ENCODE peak calls at places on chromosomes 5 and 9, in six cellular contexts. M, Q, Y, J, D and T are unnamed samples.

GRCh38 chr9:116372081-116372673 is 218.6 kb downstream of the PAPPA start:
- DNase-seq in M (no peak), Q (peak; percentile 74), Y (no peak), J (peak; percentile 37), D (peak; percentile 46), T (no peak)

GRCh38 chr5:107669543-107670027 is 1.2 kb downstream of the EFNA5 start:
- DNase-seq in M (peak; percentile 53), Q (peak; percentile 42), Y (peak; percentile 9), J (peak; percentile 57), D (no peak), T (no peak)

GRCh38 chr9:127280880-127281660 is 16.5 kb downstream of the GARNL3 start:
- DNase-seq in M (no peak), Q (no peak), Y (no peak), J (no peak), D (no peak), T (no peak)

GRCh38 chr5:169581580-169582227 is 1.9 kb upstream of the SPDL1 start:
- DNase-seq in M (peak; percentile 64), Q (peak; percentile 81), Y (peak; percentile 43), J (peak; percentile 77), D (peak; percentile 77), T (no peak)

GRCh38 chr9:134690946-134691694 is 49.5 kb downstream of the COL5A1 start:
- DNase-seq in M (no peak), Q (no peak), Y (no peak), J (no peak), D (peak; percentile 70), T (peak; percentile 59)

GRCh38 chr9:131818089-131818488 is 78.2 kb upstream of the RAPGEF1 start:
- DNase-seq in M (no peak), Q (no peak), Y (no peak), J (no peak), D (no peak), T (no peak)

GRCh38 chr5:8410618-8411017 is 541.7 kb downstream of the MTRR start:
- DNase-seq in M (no peak), Q (no peak), Y (no peak), J (no peak), D (no peak), T (no peak)

GRCh38 chr9:81377921-81378320 is 311.4 kb downstream of the TLE1 start:
- DNase-seq in M (no peak), Q (peak; percentile 86), Y (no peak), J (no peak), D (no peak), T (no peak)

GRCh38 chr5:173671121-173671949 is 54.9 kb upstream of the BOD1 start:
- DNase-seq in M (no peak), Q (peak; percentile 49), Y (no peak), J (peak; percentile 54), D (peak; percentile 26), T (no peak)

GRCh38 chr9:85425153-85425611 is 316.6 kb downstream of the AGTPBP1 start:
- DNase-seq in M (peak; percentile 84), Q (peak; percentile 35), Y (peak; percentile 69), J (peak; percentile 57), D (peak; percentile 40), T (no peak)

GRCh38 chr9:72809586-72809985 is 143.3 kb downstream of the ALDH1A1 start:
- DNase-seq in M (no peak), Q (no peak), Y (no peak), J (no peak), D (no peak), T (no peak)

GRCh38 chr9:95032580-95033298 is 284.8 kb downstream of the FANCC start:
- DNase-seq in M (no peak), Q (no peak), Y (no peak), J (no peak), D (no peak), T (no peak)

GRCh38 chr9:69246629-69247028 is 72.6 kb downstream of the TJP2 start:
- DNase-seq in M (no peak), Q (no peak), Y (no peak), J (no peak), D (no peak), T (no peak)

GRCh38 chr5:104084896-104085295 is 522.3 kb upstream of the NUDT12 start:
- DNase-seq in M (no peak), Q (no peak), Y (no peak), J (no peak), D (no peak), T (no peak)

GRCh38 chr5:36441215-36441614 is 139.5 kb upstream of the RANBP3L start:
- DNase-seq in M (no peak), Q (no peak), Y (no peak), J (no peak), D (no peak), T (no peak)
- H3K4me3 ChIP-seq in M (no peak overlapping the region), Q (no peak overlapping the region), Y (no peak overlapping the region), J (no peak overlapping the region), D (no peak overlapping the region), T (no peak overlapping the region)

DNA sequence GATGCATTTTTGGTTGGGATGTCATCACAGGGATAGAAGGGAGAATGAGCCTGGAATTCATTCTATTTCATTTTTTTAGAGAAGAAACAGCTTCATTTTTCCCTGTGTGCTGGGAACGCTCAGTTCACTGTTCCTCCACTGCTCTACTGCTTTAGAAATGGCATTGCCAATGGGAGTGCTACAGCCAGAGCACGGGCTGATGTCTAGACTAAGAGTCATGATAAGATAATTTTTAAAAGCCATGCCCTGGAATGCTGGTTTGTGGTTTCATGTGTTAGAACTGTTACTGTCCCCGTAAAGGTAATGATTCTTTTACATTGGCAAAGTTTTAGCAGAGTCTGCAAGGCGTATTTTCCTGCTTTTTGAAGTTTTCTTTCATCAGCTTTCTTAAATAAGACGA is 119.6 kb downstream of the SEMA6A start:
- DNase-seq in M (no peak), Q (peak; percentile 68), Y (no peak), J (peak; percentile 24), D (peak; percentile 43), T (no peak)
- H3K4me3 ChIP-seq in M (no peak overlapping the region), Q (no peak overlapping the region), Y (no peak overlapping the region), J (no peak overlapping the region), D (no peak overlapping the region), T (no peak overlapping the region)

GRCh38 chr5:5140051-5141010 is at the start of gene ADAMTS16:
- DNase-seq in M (peak; percentile 78), Q (no peak), Y (no peak), J (no peak), D (no peak), T (no peak)
- H3K4me3 ChIP-seq in M (peak within 1 kb of the TSS; percentile 63), Q (peak within 1 kb of the TSS; percentile 41), Y (peak within 1 kb of the TSS; percentile 52), J (no peak within 1 kb of the TSS), D (no peak within 1 kb of the TSS), T (no peak within 1 kb of the TSS)

GRCh38 chr5:37839441-37840035 is 303 bp downstream of the GDNF start:
- DNase-seq in M (peak; percentile 73), Q (peak; percentile 60), Y (peak; percentile 57), J (peak; percentile 68), D (peak; percentile 62), T (no peak)
- H3K4me3 ChIP-seq in M (peak overlapping the region; percentile 49), Q (peak overlapping the region; percentile 68), Y (peak overlapping the region; percentile 58), J (peak overlapping the region; percentile 65), D (peak overlapping the region; percentile 93), T (peak overlapping the region; percentile 62)

DNA sequence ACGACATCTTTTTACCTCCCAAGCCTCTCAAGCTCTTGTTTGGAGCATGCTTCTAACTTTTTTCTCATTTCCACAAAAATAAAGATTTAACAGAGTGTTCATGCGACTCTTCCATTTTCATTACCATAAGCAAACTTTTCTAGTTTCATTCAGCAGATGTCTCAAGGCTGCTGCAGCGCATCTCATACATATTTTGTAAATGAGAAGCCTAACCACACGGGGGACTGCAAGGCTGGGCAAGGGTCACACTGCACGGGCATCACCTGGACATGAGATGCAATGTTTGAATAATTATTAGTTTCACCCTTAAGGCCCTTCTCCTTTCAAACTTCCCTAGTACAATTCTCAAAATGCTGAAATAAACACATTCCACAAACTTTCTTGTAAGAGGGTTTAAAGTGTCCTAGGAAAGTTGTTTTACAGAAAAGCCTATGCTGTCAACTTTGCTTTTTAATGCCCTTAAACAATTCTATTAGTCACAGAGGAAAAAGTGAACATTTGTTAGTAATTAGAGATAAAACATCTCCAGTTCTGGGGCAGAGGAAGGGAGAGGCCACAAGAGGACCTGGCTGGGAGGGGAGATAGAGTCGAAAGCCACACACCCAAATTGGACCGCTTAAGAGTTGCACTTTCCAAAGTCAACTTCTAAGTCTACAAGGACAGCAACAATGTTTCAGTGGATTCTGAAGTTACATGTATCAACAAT is 1.3 kb downstream of the DENND1A start:
- DNase-seq in M (no peak), Q (peak; percentile 74), Y (no peak), J (peak; percentile 35), D (peak; percentile 69), T (peak; percentile 55)
- H3K4me3 ChIP-seq in M (peak overlapping the region; percentile 76), Q (peak overlapping the region; percentile 76), Y (peak overlapping the region; percentile 95), J (peak overlapping the region; percentile 74), D (peak overlapping the region; percentile 77), T (peak overlapping the region; percentile 73)

DNA sequence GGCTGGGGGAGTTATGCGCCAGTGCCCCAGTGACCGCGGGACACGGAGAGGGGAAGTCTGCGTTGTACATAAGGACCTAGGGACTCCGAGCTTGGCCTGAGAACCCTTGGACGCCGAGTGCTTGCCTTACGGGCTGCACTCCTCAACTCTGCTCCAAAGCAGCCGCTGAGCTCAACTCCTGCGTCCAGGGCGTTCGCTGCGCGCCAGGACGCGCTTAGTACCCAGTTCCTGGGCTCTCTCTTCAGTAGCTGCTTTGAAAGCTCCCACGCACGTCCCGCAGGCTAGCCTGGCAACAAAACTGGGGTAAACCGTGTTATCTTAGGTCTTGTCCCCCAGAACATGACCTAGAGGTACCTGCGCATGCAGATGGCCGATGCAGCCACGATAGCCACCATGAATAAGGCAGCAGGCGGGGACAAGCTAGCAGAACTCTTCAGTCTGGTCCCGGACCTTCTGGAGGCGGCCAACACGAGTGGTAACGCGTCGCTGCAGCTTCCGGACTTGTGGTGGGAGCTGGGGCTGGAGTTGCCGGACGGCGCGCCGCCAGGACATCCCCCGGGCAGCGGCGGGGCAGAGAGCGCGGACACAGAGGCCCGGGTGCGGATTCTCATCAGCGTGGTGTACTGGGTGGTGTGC is at the start of gene RXFP3:
- DNase-seq in M (no peak), Q (no peak), Y (no peak), J (peak; percentile 45), D (peak; percentile 28), T (no peak)
- H3K4me3 ChIP-seq in M (peak within 1 kb of the TSS; percentile 56), Q (peak within 1 kb of the TSS; percentile 72), Y (no peak within 1 kb of the TSS), J (peak within 1 kb of the TSS; percentile 57), D (peak within 1 kb of the TSS; percentile 63), T (peak within 1 kb of the TSS; percentile 36)

GRCh38 chr9:14383815-14384214 is 69.9 kb upstream of the NFIB start:
- DNase-seq in M (no peak), Q (no peak), Y (no peak), J (no peak), D (no peak), T (no peak)
- H3K4me3 ChIP-seq in M (no peak overlapping the region), Q (no peak overlapping the region), Y (no peak overlapping the region), J (no peak overlapping the region), D (no peak overlapping the region), T (no peak overlapping the region)

DNA sequence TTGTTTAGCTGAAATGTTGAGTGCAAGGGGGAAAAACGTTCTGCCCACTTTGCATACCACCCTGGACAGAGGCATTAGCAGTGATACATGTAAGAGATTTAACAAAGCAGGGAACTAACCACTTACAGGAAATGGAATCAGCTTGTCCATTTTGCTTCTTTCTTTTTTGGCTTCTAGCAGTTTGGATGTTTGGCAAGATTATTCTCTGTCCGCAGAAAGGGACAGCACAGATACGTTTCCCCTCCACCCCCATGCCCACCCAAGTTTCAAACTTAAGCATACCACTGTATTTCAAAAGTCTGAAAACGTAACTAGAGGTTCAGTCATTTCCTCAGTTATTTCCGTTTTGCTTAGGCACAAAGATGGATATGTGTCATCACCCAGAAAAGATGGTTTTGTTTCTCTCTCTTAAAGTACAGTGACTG is 118.4 kb downstream of the GDNF start:
- DNase-seq in M (no peak), Q (no peak), Y (no peak), J (peak; percentile 54), D (peak; percentile 76), T (no peak)
- H3K4me3 ChIP-seq in M (no peak overlapping the region), Q (no peak overlapping the region), Y (no peak overlapping the region), J (peak overlapping the region; percentile 1), D (no peak overlapping the region), T (no peak overlapping the region)